ENCODE peak calls at places on chromosomes 12 and 14, in nine cellular contexts. One of them, this sample, is unnamed.

GRCh38 chr12:43289412-43289811 is 262.6 kb downstream of the ADAMTS20 start:
- DNase-seq in endodermal cell: no peak
- DNase-seq in CD8-positive, alpha-beta T cell: no peak
- DNase-seq in esophagus muscularis mucosa: no peak
- DNase-seq in tibial nerve: no peak
- DNase-seq in right lobe of liver: no peak
- DNase-seq in PC-3: no peak
- DNase-seq in tibial artery: no peak
- DNase-seq in IMR-90: peak; percentile 34
- DNase-seq in this sample: no peak

GRCh38 chr14:101561145-101561896 is at the start of gene DIO3:
- DNase-seq in esophagus muscularis mucosa: no peak
- DNase-seq in tibial artery: peak; percentile 56
- DNase-seq in endodermal cell: peak; percentile 96
- DNase-seq in tibial nerve: peak; percentile 34
- DNase-seq in PC-3: peak; percentile 79
- DNase-seq in CD8-positive, alpha-beta T cell: no peak
- DNase-seq in right lobe of liver: no peak
- DNase-seq in IMR-90: no peak
- DNase-seq in this sample: peak; percentile 57

GRCh38 chr12:12008931-12009611 is 61.7 kb upstream of the BCL2L14 start:
- DNase-seq in right lobe of liver: no peak
- DNase-seq in IMR-90: peak; percentile 31
- DNase-seq in PC-3: peak; percentile 88
- DNase-seq in CD8-positive, alpha-beta T cell: peak; percentile 52
- DNase-seq in esophagus muscularis mucosa: no peak
- DNase-seq in endodermal cell: peak; percentile 91
- DNase-seq in tibial nerve: no peak
- DNase-seq in tibial artery: no peak
- DNase-seq in this sample: no peak

GRCh38 chr14:92949496-92950192 is 26.7 kb downstream of the CHGA start:
- DNase-seq in endodermal cell: no peak
- DNase-seq in right lobe of liver: no peak
- DNase-seq in tibial nerve: no peak
- DNase-seq in CD8-positive, alpha-beta T cell: no peak
- DNase-seq in tibial artery: no peak
- DNase-seq in PC-3: no peak
- DNase-seq in esophagus muscularis mucosa: no peak
- DNase-seq in IMR-90: no peak
- DNase-seq in this sample: no peak

GRCh38 chr12:51960890-51961289 is 9.4 kb downstream of the ACVR1B start:
- DNase-seq in right lobe of liver: peak; percentile 53
- DNase-seq in IMR-90: no peak
- DNase-seq in CD8-positive, alpha-beta T cell: no peak
- DNase-seq in tibial nerve: no peak
- DNase-seq in tibial artery: no peak
- DNase-seq in endodermal cell: peak; percentile 15
- DNase-seq in esophagus muscularis mucosa: no peak
- DNase-seq in PC-3: no peak
- DNase-seq in this sample: no peak

GRCh38 chr12:113899844-113900471 is 66.2 kb downstream of the RBM19 start:
- DNase-seq in PC-3: no peak
- DNase-seq in right lobe of liver: no peak
- DNase-seq in endodermal cell: peak; percentile 89
- DNase-seq in tibial nerve: no peak
- DNase-seq in esophagus muscularis mucosa: no peak
- DNase-seq in tibial artery: no peak
- DNase-seq in IMR-90: no peak
- DNase-seq in CD8-positive, alpha-beta T cell: no peak
- DNase-seq in this sample: no peak

GRCh38 chr12:132146772-132147422 is 2.6 kb downstream of the NOC4L start:
- DNase-seq in right lobe of liver: peak; percentile 42
- DNase-seq in CD8-positive, alpha-beta T cell: no peak
- DNase-seq in endodermal cell: no peak
- DNase-seq in esophagus muscularis mucosa: no peak
- DNase-seq in tibial nerve: peak; percentile 5
- DNase-seq in PC-3: no peak
- DNase-seq in IMR-90: no peak
- DNase-seq in tibial artery: no peak
- DNase-seq in this sample: no peak

GRCh38 chr14:91830777-91831176 is 36.6 kb downstream of the TC2N start:
- DNase-seq in right lobe of liver: no peak
- DNase-seq in CD8-positive, alpha-beta T cell: no peak
- DNase-seq in IMR-90: no peak
- DNase-seq in PC-3: peak; percentile 59
- DNase-seq in esophagus muscularis mucosa: no peak
- DNase-seq in tibial artery: no peak
- DNase-seq in tibial nerve: no peak
- DNase-seq in endodermal cell: no peak
- DNase-seq in this sample: no peak

GRCh38 chr14:100330007-100330344 is 6.8 kb downstream of the SLC25A47 start:
- DNase-seq in PC-3: no peak
- DNase-seq in IMR-90: no peak
- DNase-seq in endodermal cell: no peak
- DNase-seq in tibial nerve: no peak
- DNase-seq in esophagus muscularis mucosa: no peak
- DNase-seq in CD8-positive, alpha-beta T cell: no peak
- DNase-seq in tibial artery: no peak
- DNase-seq in right lobe of liver: no peak
- DNase-seq in this sample: no peak

GRCh38 chr14:31209605-31210004 is 2.0 kb upstream of the HECTD1 start:
- DNase-seq in tibial artery: no peak
- DNase-seq in esophagus muscularis mucosa: no peak
- DNase-seq in IMR-90: no peak
- DNase-seq in PC-3: no peak
- DNase-seq in CD8-positive, alpha-beta T cell: no peak
- DNase-seq in right lobe of liver: no peak
- DNase-seq in endodermal cell: no peak
- DNase-seq in tibial nerve: no peak
- DNase-seq in this sample: no peak

GRCh38 chr14:81441626-81442134 is 41.6 kb upstream of the STON2 start:
- DNase-seq in PC-3: no peak
- DNase-seq in right lobe of liver: no peak
- DNase-seq in esophagus muscularis mucosa: no peak
- DNase-seq in tibial nerve: no peak
- DNase-seq in tibial artery: no peak
- DNase-seq in IMR-90: no peak
- DNase-seq in endodermal cell: no peak
- DNase-seq in CD8-positive, alpha-beta T cell: no peak
- DNase-seq in this sample: no peak

GRCh38 chr12:12266389-12266872 is 413 bp downstream of the LRP6 start:
- DNase-seq in PC-3: no peak
- DNase-seq in esophagus muscularis mucosa: no peak
- DNase-seq in tibial nerve: no peak
- DNase-seq in right lobe of liver: peak; percentile 55
- DNase-seq in IMR-90: no peak
- DNase-seq in CD8-positive, alpha-beta T cell: no peak
- DNase-seq in endodermal cell: no peak
- DNase-seq in tibial artery: no peak
- DNase-seq in this sample: no peak

GRCh38 chr14:33369972-33370371 is 431.3 kb downstream of the NPAS3 start:
- DNase-seq in endodermal cell: no peak
- DNase-seq in PC-3: no peak
- DNase-seq in IMR-90: no peak
- DNase-seq in tibial artery: no peak
- DNase-seq in right lobe of liver: no peak
- DNase-seq in esophagus muscularis mucosa: no peak
- DNase-seq in tibial nerve: no peak
- DNase-seq in CD8-positive, alpha-beta T cell: no peak
- DNase-seq in this sample: no peak

GRCh38 chr14:37594916-37595808 is at the start of the genes FOXA1 and TTC6:
- DNase-seq in IMR-90: peak; percentile 24
- DNase-seq in CD8-positive, alpha-beta T cell: no peak
- DNase-seq in endodermal cell: peak; percentile 84
- DNase-seq in tibial nerve: no peak
- DNase-seq in tibial artery: no peak
- DNase-seq in PC-3: peak; percentile 91
- DNase-seq in right lobe of liver: peak; percentile 88
- DNase-seq in esophagus muscularis mucosa: no peak
- DNase-seq in this sample: no peak

GRCh38 chr12:78864483-78865296 is at the start of gene SYT1:
- DNase-seq in esophagus muscularis mucosa: no peak
- DNase-seq in CD8-positive, alpha-beta T cell: no peak
- DNase-seq in PC-3: peak; percentile 76
- DNase-seq in right lobe of liver: peak; percentile 42
- DNase-seq in IMR-90: peak; percentile 85
- DNase-seq in tibial nerve: peak; percentile 36
- DNase-seq in tibial artery: peak; percentile 19
- DNase-seq in endodermal cell: peak; percentile 98
- DNase-seq in this sample: peak; percentile 41

GRCh38 chr14:98236314-98236713 is 1035.7 kb downstream of the BCL11B start:
- DNase-seq in PC-3: no peak
- DNase-seq in esophagus muscularis mucosa: peak; percentile 29
- DNase-seq in right lobe of liver: no peak
- DNase-seq in tibial artery: no peak
- DNase-seq in tibial nerve: no peak
- DNase-seq in CD8-positive, alpha-beta T cell: no peak
- DNase-seq in endodermal cell: no peak
- DNase-seq in IMR-90: no peak
- DNase-seq in this sample: no peak

GRCh38 chr14:64878775-64879634 is 702 bp downstream of the SPTB start:
- DNase-seq in endodermal cell: peak; percentile 78
- DNase-seq in PC-3: no peak
- DNase-seq in CD8-positive, alpha-beta T cell: no peak
- DNase-seq in tibial artery: no peak
- DNase-seq in tibial nerve: no peak
- DNase-seq in right lobe of liver: no peak
- DNase-seq in esophagus muscularis mucosa: peak; percentile 87
- DNase-seq in IMR-90: no peak
- DNase-seq in this sample: peak; percentile 72

GRCh38 chr14:62126885-62127478 is 364.8 kb downstream of the SNAPC1 start:
- DNase-seq in PC-3: peak; percentile 85
- DNase-seq in IMR-90: peak; percentile 72
- DNase-seq in tibial artery: no peak
- DNase-seq in tibial nerve: no peak
- DNase-seq in right lobe of liver: no peak
- DNase-seq in esophagus muscularis mucosa: no peak
- DNase-seq in CD8-positive, alpha-beta T cell: no peak
- DNase-seq in endodermal cell: no peak
- DNase-seq in this sample: no peak

GRCh38 chr12:66763453-66763852 is 84.6 kb upstream of the GRIP1 start:
- DNase-seq in esophagus muscularis mucosa: no peak
- DNase-seq in PC-3: no peak
- DNase-seq in CD8-positive, alpha-beta T cell: no peak
- DNase-seq in endodermal cell: no peak
- DNase-seq in right lobe of liver: no peak
- DNase-seq in tibial artery: no peak
- DNase-seq in IMR-90: no peak
- DNase-seq in tibial nerve: no peak
- DNase-seq in this sample: no peak

GRCh38 chr14:54672181-54672580 is 105.3 kb downstream of the SAMD4A start:
- DNase-seq in tibial artery: no peak
- DNase-seq in tibial nerve: no peak
- DNase-seq in IMR-90: no peak
- DNase-seq in esophagus muscularis mucosa: no peak
- DNase-seq in CD8-positive, alpha-beta T cell: no peak
- DNase-seq in right lobe of liver: no peak
- DNase-seq in PC-3: no peak
- DNase-seq in endodermal cell: no peak
- DNase-seq in this sample: no peak

GRCh38 chr14:54672688-54673087 is 105.8 kb downstream of the SAMD4A start:
- DNase-seq in right lobe of liver: no peak
- DNase-seq in IMR-90: no peak
- DNase-seq in CD8-positive, alpha-beta T cell: no peak
- DNase-seq in esophagus muscularis mucosa: no peak
- DNase-seq in endodermal cell: no peak
- DNase-seq in PC-3: no peak
- DNase-seq in tibial artery: no peak
- DNase-seq in tibial nerve: no peak
- DNase-seq in this sample: no peak

GRCh38 chr14:54675236-54676125 is 108.6 kb downstream of the SAMD4A start:
- DNase-seq in endodermal cell: no peak
- DNase-seq in PC-3: no peak
- DNase-seq in tibial artery: no peak
- DNase-seq in right lobe of liver: no peak
- DNase-seq in IMR-90: no peak
- DNase-seq in tibial nerve: no peak
- DNase-seq in esophagus muscularis mucosa: no peak
- DNase-seq in CD8-positive, alpha-beta T cell: no peak
- DNase-seq in this sample: no peak

GRCh38 chr14:54673193-54674121 is 106.5 kb downstream of the SAMD4A start:
- DNase-seq in tibial artery: no peak
- DNase-seq in esophagus muscularis mucosa: no peak
- DNase-seq in CD8-positive, alpha-beta T cell: no peak
- DNase-seq in tibial nerve: no peak
- DNase-seq in IMR-90: peak; percentile 66
- DNase-seq in PC-3: no peak
- DNase-seq in endodermal cell: peak; percentile 63
- DNase-seq in right lobe of liver: no peak
- DNase-seq in this sample: no peak

GRCh38 chr14:54674342-54674741 is 107.4 kb downstream of the SAMD4A start:
- DNase-seq in endodermal cell: no peak
- DNase-seq in esophagus muscularis mucosa: no peak
- DNase-seq in tibial artery: no peak
- DNase-seq in right lobe of liver: no peak
- DNase-seq in tibial nerve: no peak
- DNase-seq in IMR-90: no peak
- DNase-seq in PC-3: no peak
- DNase-seq in CD8-positive, alpha-beta T cell: no peak
- DNase-seq in this sample: no peak
- H3K4me1 ChIP-seq in endodermal cell: no peaks in the 10 kb centered on the region
- H3K4me1 ChIP-seq in esophagus muscularis mucosa: peaks cover 95% of the 10 kb centered on the region
- H3K4me1 ChIP-seq in tibial artery: no peaks in the 10 kb centered on the region
- H3K4me1 ChIP-seq in right lobe of liver: no peaks in the 10 kb centered on the region
- H3K4me1 ChIP-seq in tibial nerve: peaks cover 23% of the 10 kb centered on the region
- H3K4me1 ChIP-seq in IMR-90: peaks cover 27% of the 10 kb centered on the region
- H3K4me1 ChIP-seq in PC-3: peaks cover 66% of the 10 kb centered on the region
- H3K4me1 ChIP-seq in CD8-positive, alpha-beta T cell: peaks cover 11% of the 10 kb centered on the region
- H3K4me1 ChIP-seq in this sample: peaks cover 81% of the 10 kb centered on the region

GRCh38 chr12:1391722-1392121 is 202.7 kb downstream of the FBXL14 start:
- DNase-seq in PC-3: no peak
- DNase-seq in esophagus muscularis mucosa: no peak
- DNase-seq in IMR-90: no peak
- DNase-seq in right lobe of liver: no peak
- DNase-seq in tibial nerve: no peak
- DNase-seq in CD8-positive, alpha-beta T cell: no peak
- DNase-seq in tibial artery: no peak
- DNase-seq in endodermal cell: peak; percentile 79
- DNase-seq in this sample: no peak
- H3K9me3 ChIP-seq in PC-3: no peaks in the 10 kb centered on the region
- H3K9me3 ChIP-seq in esophagus muscularis mucosa: peaks cover 10% of the 10 kb centered on the region
- H3K9me3 ChIP-seq in IMR-90: no peaks in the 10 kb centered on the region
- H3K9me3 ChIP-seq in right lobe of liver: no peaks in the 10 kb centered on the region
- H3K9me3 ChIP-seq in tibial nerve: peaks cover 14% of the 10 kb centered on the region
- H3K9me3 ChIP-seq in CD8-positive, alpha-beta T cell: no peaks in the 10 kb centered on the region
- H3K9me3 ChIP-seq in tibial artery: peaks cover 13% of the 10 kb centered on the region
- H3K9me3 ChIP-seq in endodermal cell: peaks cover 88% of the 10 kb centered on the region
- H3K9me3 ChIP-seq in this sample: no peaks in the 10 kb centered on the region

GRCh38 chr14:88002421-88002820 is 2.5 kb upstream of the GPR65 start:
- DNase-seq in right lobe of liver: no peak
- DNase-seq in tibial artery: no peak
- DNase-seq in IMR-90: no peak
- DNase-seq in tibial nerve: no peak
- DNase-seq in CD8-positive, alpha-beta T cell: no peak
- DNase-seq in endodermal cell: no peak
- DNase-seq in PC-3: no peak
- DNase-seq in esophagus muscularis mucosa: no peak
- DNase-seq in this sample: no peak
- H3K4me1 ChIP-seq in right lobe of liver: no peaks in the 10 kb centered on the region
- H3K4me1 ChIP-seq in tibial artery: no peaks in the 10 kb centered on the region
- H3K4me1 ChIP-seq in IMR-90: no peaks in the 10 kb centered on the region
- H3K4me1 ChIP-seq in tibial nerve: no peaks in the 10 kb centered on the region
- H3K4me1 ChIP-seq in CD8-positive, alpha-beta T cell: peaks cover 31% of the 10 kb centered on the region
- H3K4me1 ChIP-seq in endodermal cell: peaks cover 4% of the 10 kb centered on the region
- H3K4me1 ChIP-seq in PC-3: no peaks in the 10 kb centered on the region
- H3K4me1 ChIP-seq in esophagus muscularis mucosa: no peaks in the 10 kb centered on the region
- H3K4me1 ChIP-seq in this sample: no peaks in the 10 kb centered on the region

GRCh38 chr14:79166171-79166570 is 996.0 kb downstream of the NRXN3 start:
- DNase-seq in endodermal cell: no peak
- DNase-seq in right lobe of liver: no peak
- DNase-seq in tibial artery: no peak
- DNase-seq in esophagus muscularis mucosa: no peak
- DNase-seq in PC-3: no peak
- DNase-seq in CD8-positive, alpha-beta T cell: no peak
- DNase-seq in tibial nerve: no peak
- DNase-seq in IMR-90: no peak
- DNase-seq in this sample: no peak
- H3K9me3 ChIP-seq in endodermal cell: no peaks in the 10 kb centered on the region
- H3K9me3 ChIP-seq in right lobe of liver: no peaks in the 10 kb centered on the region
- H3K9me3 ChIP-seq in tibial artery: no peaks in the 10 kb centered on the region
- H3K9me3 ChIP-seq in esophagus muscularis mucosa: no peaks in the 10 kb centered on the region
- H3K9me3 ChIP-seq in PC-3: no peaks in the 10 kb centered on the region
- H3K9me3 ChIP-seq in CD8-positive, alpha-beta T cell: no peaks in the 10 kb centered on the region
- H3K9me3 ChIP-seq in tibial nerve: no peaks in the 10 kb centered on the region
- H3K9me3 ChIP-seq in IMR-90: no peaks in the 10 kb centered on the region
- H3K9me3 ChIP-seq in this sample: no peaks in the 10 kb centered on the region